ENCODE peak calls at places on chromosomes 3 and 15, in ten cellular contexts. U is cortex of kidney, K is psoas muscle, M is mesothelial cell of epicardium, A is transverse colon, R is astrocyte of the cerebellum, D is NCI-H748 treated with DMSO at 0.1 percent for 48 hours, S is PC-3, I is fibroblast of the aortic adventitia, L is amniotic stem cell. Y is an unnamed sample.

GRCh38 chr3:15323063-15323462 is 9.3 kb downstream of the SH3BP5 start:
- DNase-seq in U (no peak), K (no peak), M (no peak), A (no peak), R (no peak), D (no peak), S (no peak), I (no peak), L (no peak), Y (no peak)

GRCh38 chr3:188772886-188773285 is 398.9 kb upstream of the TPRG1 start:
- DNase-seq in U (no peak), K (no peak), M (no peak), A (no peak), R (peak), D (no peak), S (peak), I (peak), L (peak), Y (peak)

GRCh38 chr3:32937331-32937730 is 14.1 kb upstream of the CCR4 start:
- DNase-seq in U (no peak), K (no peak), M (no peak), A (no peak), R (no peak), D (peak), S (peak), I (no peak), L (no peak), Y (no peak)

GRCh38 chr3:114563720-114564119 is 269.9 kb downstream of the TIGIT start:
- DNase-seq in U (no peak), K (no peak), M (no peak), A (no peak), R (no peak), D (no peak), S (no peak), I (no peak), L (no peak), Y (no peak)

GRCh38 chr3:129123314-129124060 is 1.9 kb upstream of the RAB43 start:
- DNase-seq in U (no peak), K (no peak), M (no peak), A (peak), R (no peak), D (no peak), S (no peak), I (peak), L (no peak), Y (peak)

GRCh38 chr3:59425942-59426341 is 376.1 kb upstream of the CFAP20DC start:
- DNase-seq in U (no peak), K (no peak), M (no peak), A (no peak), R (no peak), D (no peak), S (no peak), I (no peak), L (no peak), Y (no peak)

GRCh38 chr15:78149805-78150751 is 916 bp downstream of the IDH3A start:
- DNase-seq in U (no peak), K (no peak), M (peak), A (no peak), R (no peak), D (peak), S (peak), I (peak), L (no peak), Y (no peak)

GRCh38 chr3:120064641-120065040 is 29.6 kb downstream of the GSK3B start:
- DNase-seq in U (no peak), K (no peak), M (no peak), A (no peak), R (no peak), D (no peak), S (no peak), I (no peak), L (no peak), Y (no peak)

GRCh38 chr3:168878655-168879054 is 782.9 kb upstream of the GOLIM4 start:
- DNase-seq in U (no peak), K (no peak), M (no peak), A (no peak), R (no peak), D (no peak), S (peak), I (peak), L (no peak), Y (no peak)

GRCh38 chr15:26051771-26052685 is 188.9 kb upstream of the ATP10A start:
- DNase-seq in U (no peak), K (peak), M (no peak), A (peak), R (no peak), D (no peak), S (peak), I (peak), L (no peak), Y (no peak)

GRCh38 chr15:31444844-31445243 is 118.2 kb downstream of the KLF13 start:
- DNase-seq in U (no peak), K (no peak), M (no peak), A (no peak), R (no peak), D (no peak), S (no peak), I (no peak), L (no peak), Y (no peak)

GRCh38 chr15:93038064-93038705 is 50.8 kb downstream of the RGMA start:
- DNase-seq in U (no peak), K (peak), M (no peak), A (no peak), R (no peak), D (no peak), S (no peak), I (no peak), L (no peak), Y (no peak)

GRCh38 chr15:70270752-70271111 is 173.0 kb upstream of the TLE3 start:
- DNase-seq in U (no peak), K (peak), M (no peak), A (no peak), R (no peak), D (no peak), S (no peak), I (no peak), L (no peak), Y (no peak)

GRCh38 chr15:83746231-83746630 is 92.3 kb downstream of the ADAMTSL3 start:
- DNase-seq in U (no peak), K (no peak), M (no peak), A (no peak), R (no peak), D (peak), S (peak), I (no peak), L (no peak), Y (no peak)

GRCh38 chr3:24145981-24146822 is 201.1 kb downstream of the NR1D2 start:
- DNase-seq in U (no peak), K (no peak), M (no peak), A (no peak), R (peak), D (no peak), S (peak), I (peak), L (peak), Y (peak)

GRCh38 chr3:183378951-183379350 is 49.5 kb downstream of the MCF2L2 start:
- DNase-seq in U (no peak), K (no peak), M (no peak), A (no peak), R (no peak), D (peak), S (peak), I (no peak), L (no peak), Y (no peak)

Y was measured in AG09319.